ENCODE peak calls at places on chromosomes 4 and X, in nine cellular contexts. E is thoracic aorta, I is left ventricle myocardium inferior, G is AG09309, Z is bronchial epithelial cell, T is Peyer's patch, F is prostate gland, V is tibial artery, Y is upper lobe of right lung. K is an unnamed sample.

GRCh38 chr4:41369680-41370079 is 113.0 kb downstream of the UCHL1 start:
- DNase-seq in Y (no peak), Z (peak), F (peak), G (no peak), V (peak), T (no peak), E (peak), I (peak), K (no peak)

GRCh38 chr4:162285753-162286152 is 122.0 kb upstream of the FSTL5 start:
- DNase-seq in Y (no peak), E (no peak), I (no peak), V (no peak), G (no peak), Z (no peak), F (no peak), T (no peak), K (no peak)

GRCh38 chrX:16970977-16971376 is 24.5 kb downstream of the REPS2 start:
- DNase-seq in T (no peak), E (no peak), I (no peak), Z (peak), Y (no peak), V (no peak), F (no peak), G (no peak), K (no peak)

GRCh38 chr4:98994474-98995182 is 893 bp upstream of the METAP1 start:
- DNase-seq in T (no peak), I (no peak), F (no peak), G (no peak), Y (no peak), Z (peak), E (no peak), V (no peak), K (no peak)

GRCh38 chr4:116005037-116005805 is 891.8 kb upstream of the NDST4 start:
- DNase-seq in Z (no peak), T (no peak), F (no peak), E (no peak), G (no peak), V (no peak), Y (no peak), I (no peak), K (no peak)

GRCh38 chr4:180636696-180637095 is 1606.5 kb upstream of the TENM3 start:
- DNase-seq in Z (no peak), T (no peak), G (no peak), F (no peak), E (no peak), Y (no peak), I (no peak), V (no peak), K (no peak)

GRCh38 chr4:169620846-169621228 is 459 bp downstream of the CLCN3 start:
- DNase-seq in G (no peak), T (peak), Y (no peak), E (no peak), Z (no peak), F (no peak), V (no peak), I (no peak), K (no peak)

GRCh38 chr4:134024251-134024650 is 177.3 kb downstream of the PABPC4L start:
- DNase-seq in E (no peak), T (no peak), I (no peak), F (peak), V (no peak), G (no peak), Z (no peak), Y (no peak), K (no peak)

GRCh38 chrX:154698630-154699248 is 45.4 kb upstream of the CTAG2 start:
- DNase-seq in Y (no peak), Z (no peak), F (no peak), E (no peak), V (no peak), I (no peak), T (no peak), G (no peak), K (no peak)

GRCh38 chrX:123481908-123482873 is 250.7 kb downstream of the THOC2 start:
- DNase-seq in Y (no peak), T (no peak), F (no peak), I (no peak), V (no peak), G (peak), E (no peak), Z (peak), K (no peak)

GRCh38 chr4:119643306-119644042 is 14.9 kb upstream of the PDE5A start:
- DNase-seq in Y (no peak), Z (no peak), T (peak), E (no peak), F (no peak), G (no peak), I (no peak), V (no peak), K (no peak)
- TF ChIP-seq CTCF in Y (no peak), Z (no peak), T (no peak), E (no peak), F (no peak), G (no peak), I (no peak), V (no peak), K (no peak)

DNA sequence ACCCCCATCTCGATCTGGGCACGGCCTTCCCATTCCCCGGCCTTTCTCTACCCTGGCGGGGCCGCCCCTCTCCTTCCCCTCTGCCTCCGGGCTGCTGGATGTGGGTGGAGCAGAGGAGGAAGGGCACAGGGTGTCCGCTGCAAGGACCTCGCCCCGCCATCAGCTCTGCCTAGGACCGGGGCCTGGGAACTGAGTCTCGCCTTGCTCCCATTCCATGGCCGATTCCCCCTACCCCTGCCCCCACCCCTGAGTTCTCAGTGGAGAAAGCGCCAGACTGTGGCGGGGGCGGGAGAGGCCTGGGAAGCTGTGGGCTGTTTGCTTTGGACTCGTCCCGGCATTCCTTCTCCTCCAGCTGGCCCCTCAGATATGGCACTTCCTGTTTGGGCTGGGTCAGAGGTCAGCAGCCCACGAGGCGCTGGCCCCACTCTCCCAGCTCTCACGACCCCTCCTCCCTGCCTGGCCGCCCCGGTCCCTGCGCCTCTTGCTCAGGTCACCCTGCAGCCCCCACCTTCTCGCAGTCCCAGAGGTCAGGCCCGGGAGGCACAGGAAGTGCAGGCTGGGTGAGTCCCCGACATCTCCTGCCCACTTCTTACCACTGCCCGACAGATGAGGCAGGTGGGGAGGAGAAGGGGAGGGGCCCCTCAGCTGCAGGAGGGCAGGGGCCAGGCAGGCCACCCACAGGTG is 6.4 kb upstream of the BGN start:
- DNase-seq in Y (no peak), E (no peak), F (no peak), V (peak), T (no peak), G (no peak), I (peak), Z (no peak), K (no peak)
- TF ChIP-seq CTCF in Y (no peak), E (no peak), F (no peak), V (no peak), T (no peak), G (no peak), I (no peak), Z (no peak), K (no peak)

DNA sequence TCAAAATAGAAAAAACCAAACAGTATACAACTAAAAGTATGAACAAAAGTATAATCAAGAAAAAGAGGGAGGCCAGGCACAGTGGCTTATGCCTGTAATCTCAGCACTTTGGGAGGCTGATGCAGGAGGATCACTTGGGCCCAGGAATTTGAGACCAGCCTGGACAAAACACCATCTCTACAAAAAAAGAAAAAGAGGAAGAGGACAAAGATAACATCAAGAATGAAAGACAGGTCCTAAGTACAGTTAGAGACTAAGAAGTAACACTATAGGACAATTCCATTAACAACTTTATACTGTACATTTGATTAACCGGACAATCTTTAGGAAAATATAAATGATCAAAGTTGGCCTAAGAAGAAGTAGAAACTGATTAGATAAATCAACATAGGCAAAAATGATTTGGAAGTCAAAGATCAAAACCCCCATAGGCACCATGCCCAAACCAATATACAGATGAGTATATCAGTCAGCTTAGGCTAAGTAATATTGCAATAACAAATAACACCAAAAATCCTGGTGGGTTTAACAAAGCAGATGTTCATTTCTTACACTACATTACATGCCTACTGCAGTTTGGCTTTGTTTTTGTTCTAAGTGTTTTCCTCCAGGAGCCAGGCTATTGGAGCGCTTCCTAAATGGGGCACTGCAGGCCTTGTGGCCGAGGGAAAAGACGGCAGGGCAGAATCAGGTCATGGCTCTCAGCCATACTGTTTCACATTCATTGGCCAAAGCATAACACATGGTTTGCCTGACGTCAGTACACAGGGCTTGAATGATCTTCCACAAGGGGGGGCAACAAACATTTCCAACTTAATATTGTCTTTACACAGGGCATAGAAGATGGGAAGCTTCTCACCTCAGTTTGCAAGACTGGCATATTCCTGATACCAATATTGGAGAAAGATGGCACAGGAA is 42.2 kb upstream of the HGFAC start:
- DNase-seq in V (peak), E (no peak), Y (no peak), Z (peak), F (no peak), G (no peak), I (peak), T (no peak), K (no peak)
- TF ChIP-seq CTCF in V (peak), E (no peak), Y (no peak), Z (peak), F (no peak), G (no peak), I (no peak), T (no peak), K (no peak)

GRCh38 chr4:74536557-74536956 is 91.6 kb downstream of the AREG start:
- DNase-seq in T (no peak), V (no peak), E (no peak), Y (no peak), F (no peak), G (no peak), Z (no peak), I (no peak), K (no peak)
- TF ChIP-seq CTCF in T (no peak), V (no peak), E (no peak), Y (peak), F (no peak), G (peak), Z (peak), I (peak), K (no peak)

DNA sequence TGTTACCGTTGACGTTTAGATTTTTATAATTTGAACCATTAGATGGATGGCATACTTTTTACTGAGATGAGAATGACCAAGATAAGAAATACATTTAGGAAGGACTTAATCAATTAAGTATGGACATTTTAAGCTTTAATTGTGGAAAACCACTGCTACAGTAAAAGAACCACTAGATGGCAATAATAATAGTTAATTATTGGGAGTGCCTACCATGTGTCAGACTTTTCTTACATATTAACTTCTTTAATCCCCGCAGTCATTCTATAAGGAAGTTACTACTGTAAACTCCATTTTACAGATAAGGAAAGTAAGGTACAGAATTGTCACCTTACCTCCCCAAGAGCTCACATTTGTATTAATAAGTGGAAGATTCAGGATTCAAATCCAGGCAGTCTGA is 48.5 kb upstream of the MYOZ2 start:
- DNase-seq in T (no peak), V (no peak), E (no peak), F (no peak), Z (peak), I (no peak), G (no peak), Y (no peak), K (no peak)
- TF ChIP-seq CTCF in T (peak), V (no peak), E (no peak), F (no peak), Z (no peak), I (peak), G (peak), Y (peak), K (no peak)